ENCODE peak calls at places on chromosomes 12 and 14, in ten cellular contexts. W is dorsolateral prefrontal cortex, J is SK-N-SH, C is GM23248, U is PC-3, F is tibial artery, O is mesendoderm, P is HCT116, E is psoas muscle, H is uterus. I is an unnamed sample.

GRCh38 chr14:34649344-34649743 is 19.4 kb upstream of the SNX6 start:
- DNase-seq in F (no peak), H (no peak), W (no peak), J (no peak), C (peak), P (no peak), O (no peak), E (no peak), U (peak), I (no peak)

GRCh38 chr12:87845995-87846483 is 183.2 kb downstream of the C12orf50 start:
- DNase-seq in U (no peak), W (no peak), J (no peak), F (no peak), O (peak), P (no peak), H (no peak), C (no peak), E (no peak), I (no peak)

GRCh38 chr14:73467377-73467776 is 9.0 kb upstream of the NUMB start:
- DNase-seq in E (no peak), F (no peak), O (no peak), U (no peak), P (no peak), C (peak), W (no peak), J (no peak), H (no peak), I (no peak)

GRCh38 chr14:101288436-101289229 is 272.7 kb upstream of the DIO3 start:
- DNase-seq in P (no peak), J (no peak), C (peak), E (peak), F (no peak), H (peak), O (peak), W (no peak), U (no peak), I (peak)

GRCh38 chr12:124456652-124457152 is 110.7 kb downstream of the NCOR2 start:
- DNase-seq in P (no peak), H (no peak), U (no peak), E (no peak), J (no peak), O (no peak), F (peak), C (no peak), W (no peak), I (peak)

GRCh38 chr14:25833341-25834121 is 764.3 kb downstream of the NOVA1 start:
- DNase-seq in J (peak), H (peak), F (no peak), O (peak), W (peak), P (no peak), U (peak), C (peak), E (no peak), I (peak)

GRCh38 chr12:32718926-32719325 is 36.8 kb downstream of the YARS2 start:
- DNase-seq in J (no peak), W (no peak), P (no peak), H (no peak), O (no peak), C (no peak), F (no peak), E (no peak), U (no peak), I (no peak)

GRCh38 chr14:104316121-104316722 is 177.8 kb downstream of the KIF26A start:
- DNase-seq in E (peak), H (no peak), J (no peak), W (peak), C (no peak), O (no peak), P (no peak), U (no peak), F (peak), I (no peak)

GRCh38 chr12:67752226-67752732 is 103.7 kb downstream of the DYRK2 start:
- DNase-seq in P (no peak), W (no peak), C (peak), E (no peak), O (no peak), F (no peak), H (no peak), J (no peak), U (peak), I (no peak)

GRCh38 chr14:91303091-91303923 is 58.8 kb upstream of the GPR68 start:
- DNase-seq in U (peak), J (peak), C (peak), H (no peak), W (no peak), F (no peak), O (peak), E (peak), P (peak), I (no peak)

GRCh38 chr12:130934753-130935152 is 19.0 kb upstream of the ADGRD1 start:
- DNase-seq in W (no peak), C (no peak), O (no peak), U (no peak), H (no peak), P (no peak), J (no peak), E (no peak), F (no peak), I (no peak)

GRCh38 chr14:55129428-55130193 is 559 bp downstream of the LGALS3 start:
- DNase-seq in H (peak), C (peak), J (peak), E (peak), F (peak), W (peak), U (peak), O (peak), P (no peak), I (peak)

GRCh38 chr12:1634590-1635191 is 5.7 kb downstream of the WNT5B start:
- DNase-seq in E (peak), O (peak), W (peak), F (peak), U (peak), H (peak), P (peak), C (peak), J (peak), I (peak)

GRCh38 chr12:7269273-7269672 is 34.6 kb upstream of the ACSM4 start:
- DNase-seq in F (no peak), J (no peak), C (peak), E (no peak), W (no peak), U (peak), O (no peak), P (no peak), H (no peak), I (no peak)

GRCh38 chr12:2295941-2296461 is 243.2 kb downstream of the CACNA1C start:
- DNase-seq in C (peak), H (no peak), O (no peak), P (no peak), E (no peak), W (no peak), J (no peak), F (no peak), U (no peak), I (no peak)

GRCh38 chr14:23727566-23728335 is 91.6 kb downstream of the DHRS2 start:
- DNase-seq in O (peak), C (peak), P (peak), H (no peak), U (peak), E (no peak), F (no peak), W (no peak), J (peak), I (no peak)

GRCh38 chr12:49543221-49543913 is 4.5 kb downstream of the KCNH3 start:
- DNase-seq in F (peak), H (no peak), P (no peak), W (peak), J (peak), E (no peak), O (no peak), U (no peak), C (no peak), I (peak)

GRCh38 chr12:6285063-6285477 is 25.4 kb upstream of the PLEKHG6 start:
- DNase-seq in H (peak), J (peak), E (peak), O (peak), C (peak), U (peak), F (no peak), W (peak), P (no peak), I (peak)

GRCh38 chr12:19206493-19207077 is 77.1 kb downstream of the PLEKHA5 start:
- DNase-seq in E (no peak), O (no peak), C (no peak), J (no peak), P (no peak), F (no peak), U (peak), H (no peak), W (no peak), I (no peak)

GRCh38 chr14:65334765-65335411 is 77.6 kb upstream of the FUT8 start:
- DNase-seq in E (no peak), O (peak), J (no peak), W (no peak), P (no peak), F (no peak), C (no peak), U (peak), H (no peak), I (no peak)

GRCh38 chr14:65332141-65332871 is 80.2 kb upstream of the FUT8 start:
- DNase-seq in U (peak), O (no peak), P (no peak), E (no peak), F (no peak), C (peak), W (no peak), J (no peak), H (no peak), I (no peak)

GRCh38 chr14:65335548-65335947 is 77.0 kb upstream of the FUT8 start:
- DNase-seq in F (no peak), J (no peak), O (no peak), H (no peak), E (no peak), C (no peak), P (no peak), U (no peak), W (no peak), I (no peak)

GRCh38 chr14:65336191-65336591 is 76.3 kb upstream of the FUT8 start:
- DNase-seq in O (no peak), E (no peak), F (no peak), U (peak), P (no peak), J (no peak), C (peak), W (no peak), H (no peak), I (no peak)

DNA sequence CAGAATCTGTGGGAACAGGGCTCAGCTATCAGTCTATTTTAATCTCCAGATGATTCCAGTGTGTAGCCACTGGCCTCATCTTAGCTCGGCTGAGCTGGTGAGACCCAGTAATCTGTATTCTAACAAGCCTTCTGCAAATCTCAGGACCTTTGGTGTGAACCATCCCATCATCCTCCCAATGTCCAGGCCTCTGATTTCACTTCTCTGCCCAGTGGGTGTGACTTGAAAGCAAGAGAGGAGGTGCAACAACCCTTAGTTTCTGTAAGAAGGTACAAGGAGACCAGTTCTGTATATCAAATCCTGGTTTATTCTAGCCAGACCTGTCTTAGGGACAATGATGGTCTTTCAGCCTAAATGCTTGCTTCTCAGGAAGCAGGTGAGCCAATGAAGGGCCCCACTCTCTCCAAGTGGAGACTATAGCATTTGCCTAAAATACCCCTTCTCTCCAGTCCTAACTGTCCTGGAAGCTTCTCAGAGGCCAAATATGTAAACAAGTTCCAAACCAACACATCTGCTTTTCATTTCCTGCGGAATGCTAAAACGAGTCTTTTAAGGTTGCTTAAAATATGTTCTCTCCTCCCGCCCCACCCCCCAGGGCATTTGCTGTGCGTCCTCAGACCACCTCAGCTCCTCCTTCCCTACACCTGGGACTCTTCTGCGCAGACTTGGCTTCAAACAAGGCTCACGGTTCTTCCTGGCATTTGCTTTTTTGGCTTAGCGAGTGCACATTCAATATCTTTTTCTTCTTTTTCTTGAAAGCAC is 78.4 kb upstream of the FUT8 start:
- DNase-seq in C (peak), J (no peak), H (peak), F (no peak), E (peak), U (no peak), W (no peak), O (peak), P (no peak), I (peak)
- H3K27ac ChIP-seq in C (peak), J (no peak), H (peak), F (no peak), E (no peak), U (peak), W (no peak), O (no peak), P (no peak), I (no peak)

GRCh38 chr14:38950676-38951075 is 152.4 kb downstream of the SEC23A start:
- DNase-seq in E (no peak), F (no peak), O (peak), W (no peak), U (no peak), P (no peak), J (no peak), C (peak), H (no peak), I (no peak)
- H3K27ac ChIP-seq in E (no peak), F (no peak), O (no peak), W (no peak), U (no peak), P (no peak), J (no peak), C (no peak), H (no peak), I (no peak)

DNA sequence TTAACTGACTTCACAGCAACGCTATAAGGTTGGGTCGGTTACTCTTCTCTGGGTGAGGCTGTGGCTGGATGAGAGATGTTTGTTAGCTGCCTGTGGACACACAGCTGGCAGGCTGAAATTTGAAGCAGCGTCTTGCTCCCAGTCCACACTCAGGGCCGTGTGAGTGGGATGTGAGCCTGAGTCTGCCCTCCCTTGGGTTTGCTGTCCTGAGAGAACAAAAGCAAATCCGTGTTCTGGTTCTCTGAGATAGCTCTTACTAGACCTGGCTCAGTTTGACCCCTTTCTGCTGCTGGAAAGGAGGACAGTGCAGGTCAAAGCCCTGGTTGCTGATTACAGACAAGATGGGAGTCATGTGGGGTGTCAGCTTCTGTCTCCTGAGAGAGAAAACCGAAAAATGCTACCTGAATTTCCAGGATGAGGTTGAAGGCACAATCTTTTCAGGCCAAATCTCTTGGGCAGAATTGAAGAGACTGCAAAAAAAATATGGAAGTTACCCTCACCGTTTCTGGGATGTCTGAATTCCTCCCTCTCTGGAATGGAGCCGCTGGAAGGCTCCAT is 270.8 kb downstream of the ZFP36L1 start:
- DNase-seq in J (no peak), F (no peak), U (no peak), O (no peak), C (no peak), H (no peak), W (no peak), P (no peak), E (no peak), I (no peak)
- H3K27ac ChIP-seq in J (no peak), F (peak), U (no peak), O (peak), C (no peak), H (peak), W (peak), P (no peak), E (peak), I (peak)

GRCh38 chr12:63897931-63898330 is 53.4 kb downstream of the SRGAP1 start:
- DNase-seq in H (no peak), P (no peak), F (no peak), W (no peak), J (no peak), E (no peak), U (no peak), O (peak), C (no peak), I (no peak)

GRCh38 chr12:63900922-63901793 is 56.7 kb downstream of the SRGAP1 start:
- DNase-seq in F (no peak), W (no peak), O (no peak), C (no peak), P (no peak), U (peak), E (no peak), H (no peak), J (no peak), I (no peak)

GRCh38 chr12:63895841-63896240 is 51.3 kb downstream of the SRGAP1 start:
- DNase-seq in H (no peak), C (no peak), P (no peak), E (no peak), O (no peak), F (no peak), J (no peak), U (no peak), W (no peak), I (no peak)

GRCh38 chr12:63899396-63899795 is 54.9 kb downstream of the SRGAP1 start:
- DNase-seq in J (no peak), F (no peak), U (no peak), C (no peak), W (no peak), H (no peak), E (no peak), P (no peak), O (no peak), I (no peak)

GRCh38 chr12:63898764-63899337 is 54.4 kb downstream of the SRGAP1 start:
- DNase-seq in C (no peak), P (no peak), U (no peak), H (no peak), J (no peak), W (no peak), F (no peak), O (no peak), E (no peak), I (no peak)
- H3K27ac ChIP-seq in C (no peak), P (no peak), U (no peak), H (no peak), J (no peak), W (no peak), F (no peak), O (no peak), E (no peak), I (no peak)

I was measured in ovary.